ENCODE peak calls at places on chromosomes 16 and 17, in seven cellular contexts. H is neural progenitor cell, R is mammary epithelial cell, G is kidney, S is PC-3, Q is breast epithelium, M is mesenchymal stem cell. F is an unnamed sample.

GRCh38 chr17:56793506-56793905 is 40.2 kb downstream of the C17orf67 start:
- DNase-seq in Q (no peak), H (no peak), R (no peak), M (no peak), G (no peak), S (no peak), F (no peak)

GRCh38 chr16:75820672-75821071 is 94.4 kb upstream of the CPHXL start:
- DNase-seq in R (peak), H (no peak), G (no peak), Q (no peak), M (no peak), S (peak), F (no peak)

GRCh38 chr17:27295945-27296344 is 2.0 kb downstream of the WSB1 start:
- DNase-seq in R (no peak), G (no peak), Q (no peak), M (no peak), S (peak), H (no peak), F (no peak)

GRCh38 chr16:35197656-35198055 is 1738.2 kb downstream of the TP53TG3F start:
- DNase-seq in G (no peak), S (no peak), H (no peak), R (no peak), Q (no peak), M (no peak), F (no peak)

GRCh38 chr16:4372578-4373355 is 1.1 kb downstream of the VASN start:
- DNase-seq in H (peak), M (peak), Q (no peak), G (no peak), S (peak), R (no peak), F (no peak)

GRCh38 chr17:73262676-73263642 is 1.3 kb upstream of the CPSF4L start:
- DNase-seq in H (no peak), R (no peak), M (no peak), Q (no peak), G (peak), S (no peak), F (no peak)

GRCh38 chr16:68200120-68200783 is 35.7 kb downstream of the ESRP2 start:
- DNase-seq in H (no peak), M (peak), G (no peak), Q (no peak), R (peak), S (peak), F (no peak)

GRCh38 chr17:56603486-56604238 is 10.2 kb downstream of the NOG start:
- DNase-seq in M (no peak), R (no peak), Q (no peak), G (no peak), S (no peak), H (no peak), F (no peak)

GRCh38 chr17:69581061-69581955 is 166.8 kb downstream of the MAP2K6 start:
- DNase-seq in R (no peak), Q (no peak), M (peak), G (no peak), S (no peak), H (no peak), F (peak)

GRCh38 chr17:77503916-77504651 is 363.3 kb downstream of the SEC14L1 start:
- DNase-seq in M (no peak), Q (no peak), G (no peak), S (no peak), H (no peak), R (no peak), F (no peak)

GRCh38 chr17:61384384-61385090 is 15.1 kb upstream of the TBX2 start:
- DNase-seq in H (no peak), M (no peak), G (peak), S (no peak), R (no peak), Q (no peak), F (no peak)

GRCh38 chr16:5010576-5011329 is 23.0 kb downstream of the NAGPA start:
- DNase-seq in Q (no peak), M (no peak), R (no peak), S (no peak), G (no peak), H (peak), F (no peak)

GRCh38 chr16:70644763-70645597 is 1.4 kb upstream of the IL34 start:
- DNase-seq in H (no peak), Q (no peak), R (no peak), M (no peak), S (no peak), G (no peak), F (no peak)

GRCh38 chr16:28300327-28300726 is 8.0 kb downstream of the SBK1 start:
- DNase-seq in R (no peak), S (no peak), G (no peak), H (no peak), M (no peak), Q (no peak), F (no peak)

GRCh38 chr17:17408236-17408794 is 68.5 kb upstream of the MED9 start:
- DNase-seq in H (no peak), M (no peak), R (peak), S (peak), Q (no peak), G (no peak), F (no peak)

GRCh38 chr16:54268766-54269165 is 17.8 kb downstream of the IRX3 start:
- DNase-seq in Q (no peak), S (no peak), M (no peak), G (no peak), R (no peak), H (no peak), F (no peak)

GRCh38 chr16:1825381-1825863 is 1.2 kb downstream of the HAGH start:
- DNase-seq in S (no peak), R (no peak), Q (no peak), M (no peak), G (no peak), H (no peak), F (no peak)

GRCh38 chr17:6853764-6854442 is 22.4 kb upstream of the TEKT1 start:
- DNase-seq in R (peak), S (peak), M (no peak), G (no peak), Q (no peak), H (peak), F (peak)

GRCh38 chr17:15999974-16000827 is 577 bp downstream of the TTC19 start:
- DNase-seq in S (peak), R (peak), Q (no peak), G (no peak), M (peak), H (peak), F (no peak)

GRCh38 chr17:78423961-78424747 is 45.7 kb downstream of the PGS1 start:
- DNase-seq in M (no peak), R (no peak), Q (no peak), H (no peak), G (no peak), S (no peak), F (no peak)

GRCh38 chr17:49997773-49998703 is 3.0 kb upstream of the DLX3 start:
- DNase-seq in H (peak), M (peak), R (peak), S (peak), G (peak), Q (peak), F (peak)

GRCh38 chr16:57996406-57997175 is 3.9 kb downstream of the ZNF319 start:
- DNase-seq in R (no peak), H (no peak), M (no peak), Q (no peak), G (peak), S (no peak), F (no peak)

GRCh38 chr17:81117672-81118198 is 47.6 kb upstream of the PVALEF start:
- DNase-seq in H (no peak), G (no peak), S (no peak), R (no peak), M (no peak), Q (no peak), F (no peak)

GRCh38 chr17:81118308-81119221 is 46.7 kb upstream of the PVALEF start:
- DNase-seq in M (no peak), Q (no peak), R (no peak), H (no peak), G (no peak), S (no peak), F (no peak)

GRCh38 chr17:81120695-81121621 is 44.3 kb upstream of the PVALEF start:
- DNase-seq in Q (no peak), M (no peak), H (no peak), S (no peak), G (no peak), R (no peak), F (no peak)

GRCh38 chr17:81120149-81120484 is 45.2 kb upstream of the PVALEF start:
- DNase-seq in R (no peak), M (no peak), Q (peak), H (peak), S (peak), G (no peak), F (no peak)

DNA sequence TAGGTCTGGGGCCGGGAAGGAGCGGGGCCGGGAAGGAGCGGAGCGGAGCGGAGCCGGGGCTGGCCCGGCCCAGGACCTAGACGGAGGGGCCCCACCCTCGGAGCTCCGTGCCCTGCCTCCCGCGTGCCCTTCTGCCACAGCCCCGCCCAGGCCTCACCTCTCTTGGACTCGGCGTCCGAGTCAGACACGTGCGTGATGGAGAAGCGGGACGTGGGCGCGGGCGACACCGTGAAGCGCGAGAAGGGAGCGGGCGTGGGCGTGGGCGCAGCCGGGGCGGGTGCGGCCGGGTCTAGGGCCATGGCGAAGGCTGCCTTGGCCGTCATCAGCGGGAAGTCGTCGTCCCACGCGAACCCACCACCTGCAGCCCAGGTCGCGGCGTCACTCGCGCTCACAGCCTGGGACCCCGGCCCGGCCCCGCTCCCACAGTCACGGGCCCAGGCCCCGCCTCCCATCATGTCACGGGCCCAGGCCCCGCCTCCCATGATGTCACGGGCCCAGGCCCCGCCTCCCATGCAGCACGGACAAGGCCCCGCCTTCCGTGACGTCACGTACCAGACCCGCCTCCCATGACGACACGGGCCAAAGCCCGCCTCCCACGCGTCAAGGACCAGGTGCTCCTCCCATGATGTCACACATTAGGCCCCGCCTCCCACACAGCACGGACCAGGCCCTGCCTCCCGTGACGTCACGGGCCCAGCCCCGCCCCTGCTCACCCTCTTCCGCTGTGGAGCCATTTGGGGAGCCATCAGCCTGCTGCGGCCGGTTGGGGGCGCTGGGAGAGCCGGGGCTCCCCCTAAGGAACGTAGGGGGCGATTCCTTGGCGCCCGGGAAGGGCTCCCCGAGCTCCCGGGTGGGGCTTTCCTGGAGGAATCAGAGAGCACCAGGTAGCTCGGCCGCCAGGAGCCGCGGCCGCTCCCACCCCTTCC is 45.8 kb upstream of the PVALEF start:
- DNase-seq in S (peak), M (peak), H (peak), Q (peak), G (peak), R (peak), F (peak)
- H3K4me3 ChIP-seq in S (peak), M (peak), H (peak), Q (peak), G (no peak), R (peak), F (no peak)

GRCh38 chr16:81487301-81487720 is 42.7 kb downstream of the CMIP start:
- DNase-seq in H (no peak), G (peak), R (no peak), S (no peak), Q (no peak), M (no peak), F (no peak)
- H3K27ac ChIP-seq in H (no peak), G (no peak), R (no peak), S (no peak), Q (no peak), M (no peak), F (no peak)

DNA sequence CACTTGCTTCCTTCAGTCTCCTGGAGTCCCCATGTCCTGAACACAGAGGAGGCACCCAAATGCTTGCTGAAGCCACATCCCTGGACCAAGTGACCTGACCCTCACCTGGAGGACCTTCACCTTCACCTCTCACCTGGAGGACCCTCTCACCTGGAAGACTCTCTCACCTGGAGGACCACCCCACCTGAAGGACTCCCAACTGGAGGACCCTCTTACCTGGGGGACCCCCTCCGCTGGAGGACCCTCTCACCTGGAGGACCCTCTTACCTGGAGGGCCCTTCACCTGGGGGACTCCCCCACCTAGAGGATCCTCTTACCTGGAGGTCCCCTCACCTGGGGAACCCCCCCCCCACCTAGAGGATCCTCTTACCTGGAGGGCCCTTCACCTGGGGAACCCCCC is 573 bp upstream of the CDK10 start:
- DNase-seq in G (no peak), H (no peak), S (no peak), R (no peak), Q (no peak), M (no peak), F (no peak)
- H3K4me3 ChIP-seq in G (peak), H (no peak), S (no peak), R (no peak), Q (peak), M (no peak), F (no peak)

GRCh38 chr17:45573915-45574314 is 83.4 kb upstream of the PLEKHM1 start:
- DNase-seq in H (no peak), S (no peak), M (no peak), R (no peak), Q (no peak), G (no peak), F (no peak)

GRCh38 chr17:45577571-45578279 is 87.2 kb upstream of the PLEKHM1 start:
- DNase-seq in R (no peak), H (no peak), S (no peak), Q (no peak), G (no peak), M (peak), F (no peak)

GRCh38 chr17:45578516-45579455 is 88.3 kb upstream of the PLEKHM1 start:
- DNase-seq in M (peak), S (no peak), Q (no peak), R (peak), G (no peak), H (no peak), F (no peak)

GRCh38 chr17:45575126-45575885 is 84.8 kb upstream of the PLEKHM1 start:
- DNase-seq in G (no peak), S (no peak), Q (no peak), H (no peak), M (peak), R (no peak), F (no peak)

GRCh38 chr17:45574376-45574775 is 83.9 kb upstream of the PLEKHM1 start:
- DNase-seq in S (no peak), M (peak), H (no peak), Q (no peak), R (no peak), G (no peak), F (no peak)
- H3K27ac ChIP-seq in S (no peak), M (no peak), H (no peak), Q (no peak), R (no peak), G (no peak), F (no peak)

GRCh38 chr16:73037845-73038570 is 9.9 kb downstream of the ZFHX3 start:
- DNase-seq in H (peak), G (no peak), S (no peak), R (no peak), Q (no peak), M (no peak), F (no peak)
- H3K4me3 ChIP-seq in H (no peak), G (no peak), S (no peak), R (no peak), Q (no peak), M (no peak), F (no peak)

DNA sequence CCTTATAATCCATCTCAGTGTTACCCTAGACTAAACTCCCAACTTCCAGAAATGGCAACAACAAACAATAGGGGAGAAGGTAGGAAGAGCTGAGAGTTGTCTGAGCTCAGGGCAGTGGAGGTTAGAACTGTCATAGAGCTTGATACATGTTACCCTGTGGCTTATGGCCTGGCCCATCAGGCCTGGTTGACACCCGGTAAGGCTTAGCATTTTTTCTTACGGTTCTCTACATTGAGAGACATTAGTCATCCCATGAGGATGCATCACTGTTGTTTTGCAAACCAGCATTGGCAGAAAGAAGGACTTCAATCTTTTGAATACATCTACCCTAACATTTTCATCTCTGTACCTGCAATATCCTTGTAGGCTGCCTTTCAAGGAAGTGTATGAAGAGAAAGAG is 226.6 kb downstream of the PHKB start:
- DNase-seq in Q (no peak), R (peak), M (no peak), H (no peak), S (no peak), G (no peak), F (no peak)
- H3K27ac ChIP-seq in Q (no peak), R (no peak), M (no peak), H (no peak), S (no peak), G (no peak), F (no peak)

DNA sequence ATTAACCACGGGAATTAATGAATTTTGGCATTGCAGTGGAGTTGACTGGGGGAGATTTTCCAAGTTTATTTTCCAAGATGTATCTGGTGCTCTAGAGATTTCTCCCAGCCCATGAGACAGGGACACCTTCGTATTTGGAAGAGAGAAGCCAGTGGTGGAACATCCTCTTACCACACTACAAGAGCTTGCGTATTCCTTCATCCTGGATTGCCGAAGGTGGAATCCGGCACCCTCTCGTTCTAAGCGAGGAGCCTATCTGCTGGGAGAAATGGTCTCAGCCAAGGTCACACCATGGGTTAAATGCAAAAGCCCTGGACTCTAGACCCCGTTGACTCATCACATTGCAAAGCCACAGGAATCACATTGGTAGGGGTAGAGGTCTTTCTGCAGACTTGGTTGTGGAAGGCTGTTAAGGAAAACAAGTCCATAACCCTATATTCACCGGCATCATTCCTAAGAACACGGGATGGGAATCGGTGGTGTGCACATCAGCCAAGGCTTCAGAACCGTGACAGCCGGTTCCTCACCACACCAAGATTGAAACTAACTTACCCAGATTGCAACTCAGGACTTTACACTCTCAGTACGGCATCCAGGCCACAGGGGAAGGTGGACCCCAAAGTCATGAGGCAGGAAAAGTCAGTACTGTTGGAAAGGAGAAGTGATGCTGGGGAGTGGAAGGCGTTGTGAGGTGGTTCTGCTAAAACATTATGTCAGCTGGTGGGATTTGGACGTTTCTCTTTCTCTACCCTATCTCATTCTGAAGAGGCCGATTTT is 259.8 kb downstream of the CPPED1 start:
- DNase-seq in S (no peak), R (no peak), H (no peak), Q (no peak), M (no peak), G (no peak), F (no peak)
- H3K4me3 ChIP-seq in S (no peak), R (no peak), H (no peak), Q (no peak), M (no peak), G (no peak), F (no peak)

GRCh38 chr17:68101992-68102758 is 66.6 kb downstream of the KPNA2 start:
- DNase-seq in M (peak), R (peak), S (peak), H (peak), Q (peak), G (peak), F (peak)
- H3K27ac ChIP-seq in M (no peak), R (peak), S (peak), H (no peak), Q (peak), G (peak), F (peak)

GRCh38 chr16:29743827-29744531 is 1.8 kb downstream of the C16orf54 start:
- DNase-seq in R (no peak), M (no peak), H (no peak), G (no peak), Q (no peak), S (no peak), F (peak)

GRCh38 chr16:29745126-29745852 is 501 bp downstream of the C16orf54 start:
- DNase-seq in R (no peak), Q (no peak), G (peak), S (no peak), M (no peak), H (no peak), F (peak)

GRCh38 chr16:29743475-29743826 is 2.3 kb downstream of the C16orf54 start:
- DNase-seq in H (no peak), G (no peak), S (no peak), Q (no peak), R (no peak), M (no peak), F (no peak)

GRCh38 chr16:29745853-29746345 is at the start of gene C16orf54:
- DNase-seq in M (no peak), R (no peak), G (peak), H (no peak), S (no peak), Q (peak), F (peak)

GRCh38 chr16:29744541-29745101 is 1.2 kb downstream of the C16orf54 start:
- DNase-seq in Q (no peak), R (no peak), G (peak), S (no peak), H (no peak), M (no peak), F (no peak)
- H3K4me3 ChIP-seq in Q (peak), R (no peak), G (no peak), S (no peak), H (no peak), M (no peak), F (peak)

F was measured in CD8-positive, alpha-beta memory T cell.